ENCODE peak calls at places on chromosomes 11 and 22, in seven cellular contexts. J is esophagus muscularis mucosa, K is sigmoid colon, I is heart left ventricle, P is NB4, U is uterus, L is Peyer's patch. F is an unnamed sample.
A peak's percentile ranks its signal among the peaks of the same experiment; 100 is the strongest.

GRCh38 chr11:11148104-11148509 is 204.9 kb downstream of the CSNK2A3 start:
- DNase-seq in L (peak; percentile 55), P (peak; percentile 26), U (peak; percentile 89), I (peak; percentile 81), J (peak; percentile 94), K (peak; percentile 93), F (peak; percentile 85)

GRCh38 chr11:62195945-62196344 is 5.9 kb downstream of the SCGB1D1 start:
- DNase-seq in J (no peak), P (no peak), I (no peak), K (no peak), L (no peak), U (no peak), F (no peak)

GRCh38 chr11:118607401-118608267 is at the start of gene PHLDB1:
- DNase-seq in J (no peak), U (peak; percentile 80), I (peak; percentile 86), P (peak; percentile 77), L (peak; percentile 72), K (peak; percentile 86), F (peak; percentile 92)

GRCh38 chr11:22304337-22304961 is 33.7 kb upstream of the SLC17A6 start:
- DNase-seq in I (no peak), L (no peak), J (no peak), U (no peak), P (peak; percentile 42), K (no peak), F (no peak)

GRCh38 chr11:77287615-77288273 is 13.7 kb downstream of the GDPD4 start:
- DNase-seq in K (no peak), U (no peak), J (no peak), P (no peak), L (no peak), I (no peak), F (no peak)

GRCh38 chr11:68990995-68991780 is 10.4 kb upstream of the MRGPRD start:
- DNase-seq in I (no peak), K (peak; percentile 56), L (peak; percentile 36), U (no peak), P (no peak), J (no peak), F (no peak)

GRCh38 chr22:40193429-40194421 is 16.0 kb downstream of the TNRC6B start:
- DNase-seq in P (no peak), I (no peak), J (no peak), U (no peak), K (no peak), L (peak; percentile 36), F (no peak)

GRCh38 chr11:69385466-69385820 is 91.5 kb downstream of the MYEOV start:
- DNase-seq in P (no peak), L (peak; percentile 13), I (no peak), U (no peak), K (peak; percentile 52), J (no peak), F (no peak)

GRCh38 chr11:94602430-94603372 is 35.5 kb downstream of the PIWIL4 start:
- DNase-seq in P (peak; percentile 87), J (no peak), L (peak; percentile 87), I (no peak), U (peak; percentile 64), K (peak; percentile 78), F (no peak)

GRCh38 chr11:68756171-68756766 is 4.9 kb upstream of the TESMIN start:
- DNase-seq in I (no peak), K (no peak), J (no peak), P (no peak), L (no peak), U (no peak), F (no peak)

GRCh38 chr11:2325719-2326118 is 23.9 kb downstream of the TSPAN32 start:
- DNase-seq in I (peak; percentile 80), J (no peak), P (no peak), L (no peak), K (no peak), U (no peak), F (peak; percentile 69)

GRCh38 chr11:104291646-104292045 is 127.7 kb upstream of the PDGFD start:
- DNase-seq in U (no peak), P (no peak), J (no peak), K (no peak), L (no peak), I (no peak), F (no peak)

GRCh38 chr11:122215244-122215992 is 99.4 kb upstream of the BLID start:
- DNase-seq in L (peak; percentile 59), I (peak; percentile 86), P (peak; percentile 70), K (peak; percentile 83), J (no peak), U (peak; percentile 82), F (peak; percentile 49)

GRCh38 chr11:13972033-13972910 is 9.7 kb downstream of the SPON1 start:
- DNase-seq in K (no peak), L (no peak), P (no peak), U (peak; percentile 41), J (peak; percentile 80), I (no peak), F (no peak)

GRCh38 chr11:13972958-13973357 is 10.4 kb downstream of the SPON1 start:
- DNase-seq in P (no peak), J (no peak), U (no peak), I (no peak), K (no peak), L (no peak), F (no peak)

GRCh38 chr11:13966486-13966885 is 4.0 kb downstream of the SPON1 start:
- DNase-seq in K (no peak), J (peak; percentile 68), I (no peak), P (no peak), L (no peak), U (no peak), F (no peak)

GRCh38 chr11:13965337-13965736 is 2.8 kb downstream of the SPON1 start:
- DNase-seq in L (peak; percentile 84), U (no peak), I (no peak), K (no peak), J (no peak), P (no peak), F (no peak)

DNA sequence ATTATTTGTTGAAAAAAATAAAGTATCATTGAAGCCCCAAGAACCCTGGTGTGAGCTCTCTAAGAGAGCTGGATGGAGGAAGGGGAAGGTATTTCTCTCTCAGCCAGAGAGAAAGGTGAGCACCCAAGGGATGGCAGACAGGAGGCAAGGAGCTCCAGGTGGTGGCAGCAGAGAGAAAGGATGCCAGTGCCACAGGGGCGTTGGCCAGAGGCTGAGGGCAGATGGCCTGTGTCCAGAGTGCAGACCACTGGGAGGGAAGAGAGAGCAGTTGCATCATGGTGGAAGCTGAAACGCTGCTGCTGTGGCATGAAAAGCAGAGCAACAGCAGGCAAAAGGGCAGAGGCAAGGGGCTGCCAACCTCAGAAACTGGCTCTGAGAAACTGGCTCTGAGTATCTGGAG is 8.5 kb downstream of the SPON1 start:
- DNase-seq in L (peak; percentile 76), I (peak; percentile 28), J (peak; percentile 57), U (no peak), P (no peak), K (no peak), F (no peak)
- TF ChIP-seq CTCF in L (peak; percentile 44), I (peak; percentile 20), J (peak; percentile 36), U (no peak), P (peak; percentile 7), K (no peak), F (no peak)

GRCh38 chr11:66362481-66363147 is 8.9 kb downstream of the SLC29A2 start:
- DNase-seq in U (no peak), P (peak; percentile 16), K (no peak), I (no peak), J (no peak), L (no peak), F (no peak)

GRCh38 chr11:66363187-66363601 is 8.4 kb downstream of the SLC29A2 start:
- DNase-seq in L (no peak), P (no peak), K (no peak), U (no peak), I (peak; percentile 37), J (no peak), F (no peak)

GRCh38 chr11:66365711-66366619 is 5.6 kb downstream of the SLC29A2 start:
- DNase-seq in U (no peak), P (peak; percentile 21), K (peak; percentile 42), L (no peak), J (no peak), I (no peak), F (no peak)

GRCh38 chr11:66365166-66365565 is 6.4 kb downstream of the SLC29A2 start:
- DNase-seq in K (peak; percentile 24), I (no peak), L (no peak), J (no peak), U (no peak), P (no peak), F (no peak)

GRCh38 chr11:66363805-66364535 is 7.6 kb downstream of the SLC29A2 start:
- DNase-seq in U (no peak), P (peak; percentile 77), K (no peak), I (peak; percentile 35), L (peak; percentile 77), J (no peak), F (no peak)
- TF ChIP-seq POLR2A in U (no peak), P (peak; percentile 37), K (no peak), I (no peak), L (no peak), J (no peak), F (no peak)

GRCh38 chr11:108003623-108004022 is 5.1 kb upstream of the CUL5 start:
- DNase-seq in I (no peak), P (no peak), K (no peak), U (no peak), J (no peak), L (no peak), F (no peak)

GRCh38 chr11:108002476-108002875 is 6.2 kb upstream of the CUL5 start:
- DNase-seq in J (no peak), K (no peak), U (no peak), P (no peak), L (no peak), I (no peak), F (peak; percentile 37)

GRCh38 chr11:107996025-107996776 is 12.5 kb upstream of the CUL5 start:
- DNase-seq in L (no peak), P (no peak), U (no peak), I (no peak), J (no peak), K (no peak), F (no peak)

GRCh38 chr11:107998761-107999160 is 9.9 kb upstream of the CUL5 start:
- DNase-seq in J (no peak), I (no peak), U (no peak), P (no peak), L (no peak), K (no peak), F (no peak)

GRCh38 chr11:107999759-108000455 is 8.8 kb upstream of the CUL5 start:
- DNase-seq in K (no peak), J (no peak), U (no peak), I (no peak), P (peak; percentile 73), L (no peak), F (no peak)
- TF ChIP-seq CTCF in K (peak; percentile 15), J (peak; percentile 18), U (no peak), I (peak; percentile 11), P (peak; percentile 66), L (peak; percentile 35), F (no peak)

DNA sequence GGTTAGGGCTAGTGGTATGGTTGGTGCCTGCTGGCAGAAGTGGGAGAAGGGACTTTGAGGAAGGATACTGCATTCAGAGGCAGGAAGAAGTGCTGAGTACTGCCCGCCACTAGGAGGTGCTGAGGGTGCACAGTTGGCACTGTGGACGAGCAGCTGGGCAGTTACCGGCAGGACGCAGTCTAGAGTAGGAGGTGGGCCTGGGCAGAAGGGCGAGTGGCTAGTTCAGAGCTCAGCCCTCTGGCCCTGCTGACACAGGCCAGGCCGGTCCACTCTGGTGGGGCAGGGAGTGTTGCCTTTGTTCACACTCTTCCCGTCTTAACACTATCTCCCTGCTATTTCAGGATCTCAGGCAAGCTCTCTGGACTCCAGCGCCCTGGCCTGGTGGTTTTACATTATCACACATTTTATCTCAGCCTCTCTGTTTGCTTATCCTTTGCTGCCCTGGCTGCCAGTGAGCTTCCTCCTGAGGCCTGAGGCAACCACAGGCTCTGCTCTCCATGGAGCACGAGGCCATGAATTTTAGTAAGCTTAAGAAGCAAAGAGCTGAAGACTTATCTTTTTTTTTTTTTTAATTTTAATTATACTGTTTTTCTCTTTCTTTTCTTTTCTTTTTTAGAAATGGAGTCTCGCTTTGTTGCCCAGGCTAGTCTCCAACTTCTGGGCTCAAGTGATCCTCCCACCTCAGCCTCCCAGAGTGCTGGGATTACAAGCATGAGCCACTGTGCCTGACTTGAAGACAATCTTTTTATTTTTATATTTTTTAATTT is 26.9 kb downstream of the SNAP29 start:
- DNase-seq in L (peak; percentile 91), J (peak; percentile 93), K (peak; percentile 89), I (peak; percentile 81), U (peak; percentile 70), P (peak; percentile 76), F (peak; percentile 91)
- TF ChIP-seq POLR2A in L (peak; percentile 59), J (no peak), K (no peak), I (no peak), U (peak; percentile 30), P (no peak), F (no peak)